ENCODE peak calls at places on chromosomes 1 and 21, in nine cellular contexts. Z is left ventricle myocardium superior; F is activated naive CD8-positive, alpha-beta T cell treated with anti-CD3 and anti-CD28 coated beads, Interleukin-2, amount 50 U/mL, for 16 hours; N is amygdala; V is GM20000; P is AG08395; J is memory B cell; K is Caco-2; Q is activated gamma-delta T cell treated with Interleukin-2 at 50 U/mL for 16 hours. Y is an unnamed sample.

GRCh38 chr1:10507111-10507879 is 32.5 kb downstream of the PEX14 start:
- DNase-seq in Z (peak), F (no peak), N (peak), V (peak), P (peak), J (peak), K (peak), Q (peak), Y (peak)

GRCh38 chr1:198656500-198656932 is 17.7 kb downstream of the PTPRC start:
- DNase-seq in Z (no peak), F (no peak), N (no peak), V (no peak), P (no peak), J (no peak), K (no peak), Q (peak), Y (peak)

GRCh38 chr1:204089044-204089751 is 16.3 kb downstream of the SOX13 start:
- DNase-seq in Z (peak), F (no peak), N (no peak), V (no peak), P (peak), J (no peak), K (no peak), Q (no peak), Y (peak)

GRCh38 chr1:21594495-21594894 is 74.7 kb downstream of the RAP1GAP start:
- DNase-seq in Z (no peak), F (no peak), N (no peak), V (no peak), P (no peak), J (no peak), K (no peak), Q (no peak), Y (no peak)

GRCh38 chr1:110281363-110282290 is 57.5 kb upstream of the RBM15 start:
- DNase-seq in Z (no peak), F (no peak), N (no peak), V (no peak), P (no peak), J (no peak), K (no peak), Q (no peak), Y (no peak)

GRCh38 chr1:236762410-236762809 is 32.7 kb upstream of the MTR start:
- DNase-seq in Z (no peak), F (no peak), N (no peak), V (no peak), P (no peak), J (no peak), K (no peak), Q (no peak), Y (no peak)

GRCh38 chr1:15016526-15016925 is 137.0 kb upstream of the TMEM51 start:
- DNase-seq in Z (no peak), F (no peak), N (no peak), V (no peak), P (no peak), J (no peak), K (no peak), Q (no peak), Y (no peak)

GRCh38 chr1:33060579-33061083 is 20.3 kb upstream of the AZIN2 start:
- DNase-seq in Z (peak), F (no peak), N (no peak), V (no peak), P (peak), J (no peak), K (no peak), Q (no peak), Y (peak)

GRCh38 chr1:3893190-3893589 is 6.9 kb downstream of the C1orf174 start:
- DNase-seq in Z (no peak), F (no peak), N (no peak), V (no peak), P (no peak), J (no peak), K (no peak), Q (no peak), Y (no peak)

GRCh38 chr1:37439672-37439995 is 34.7 kb upstream of the ZC3H12A start:
- DNase-seq in Z (no peak), F (no peak), N (no peak), V (no peak), P (no peak), J (no peak), K (no peak), Q (no peak), Y (no peak)

GRCh38 chr21:17763286-17764037 is 55.7 kb downstream of the C21orf91 start:
- DNase-seq in Z (no peak), F (no peak), N (no peak), V (no peak), P (no peak), J (no peak), K (no peak), Q (no peak), Y (no peak)

GRCh38 chr1:202034683-202035462 is 24.5 kb downstream of the ELF3 start:
- DNase-seq in Z (peak), F (no peak), N (no peak), V (peak), P (peak), J (no peak), K (peak), Q (no peak), Y (peak)

GRCh38 chr1:68745006-68745405 is 248.1 kb upstream of the DEPDC1 start:
- DNase-seq in Z (no peak), F (no peak), N (no peak), V (no peak), P (no peak), J (no peak), K (no peak), Q (no peak), Y (no peak)

GRCh38 chr1:194466706-194467105 is 1280.3 kb upstream of the B3GALT2 start:
- DNase-seq in Z (no peak), F (no peak), N (no peak), V (no peak), P (no peak), J (no peak), K (no peak), Q (no peak), Y (no peak)